ENCODE peak calls at places on chromosomes 11 and 22, in nine cellular contexts. One of them, this sample, is unnamed.

GRCh38 chr11:125871391-125872137 is 15.9 kb upstream of the HYLS1 start:
- DNase-seq in GM13977: no peak
- DNase-seq in retinal pigment epithelial cell: peak
- DNase-seq in glutamatergic neuron: peak
- DNase-seq in epithelial cell of esophagus: peak
- DNase-seq in CD4-positive, alpha-beta T cell: no peak
- DNase-seq in GM12865: peak
- DNase-seq in NB4: peak
- DNase-seq in Calu3: peak
- DNase-seq in this sample: no peak

GRCh38 chr11:78459738-78460137 is 42.1 kb upstream of the GAB2 start:
- DNase-seq in CD4-positive, alpha-beta T cell: no peak
- DNase-seq in NB4: no peak
- DNase-seq in GM13977: no peak
- DNase-seq in retinal pigment epithelial cell: no peak
- DNase-seq in Calu3: no peak
- DNase-seq in glutamatergic neuron: no peak
- DNase-seq in epithelial cell of esophagus: no peak
- DNase-seq in GM12865: no peak
- DNase-seq in this sample: no peak

GRCh38 chr22:30251661-30252226 is 5.2 kb upstream of the LIF start:
- DNase-seq in GM12865: no peak
- DNase-seq in glutamatergic neuron: no peak
- DNase-seq in CD4-positive, alpha-beta T cell: no peak
- DNase-seq in NB4: no peak
- DNase-seq in retinal pigment epithelial cell: no peak
- DNase-seq in GM13977: no peak
- DNase-seq in Calu3: peak
- DNase-seq in epithelial cell of esophagus: peak
- DNase-seq in this sample: no peak

GRCh38 chr11:86798988-86799387 is 1.4 kb upstream of the PRSS23 start:
- DNase-seq in GM13977: no peak
- DNase-seq in Calu3: no peak
- DNase-seq in CD4-positive, alpha-beta T cell: no peak
- DNase-seq in NB4: no peak
- DNase-seq in epithelial cell of esophagus: peak
- DNase-seq in retinal pigment epithelial cell: peak
- DNase-seq in GM12865: no peak
- DNase-seq in glutamatergic neuron: no peak
- DNase-seq in this sample: no peak

GRCh38 chr11:62108017-62108750 is 15.6 kb upstream of the INCENP start:
- DNase-seq in NB4: peak
- DNase-seq in epithelial cell of esophagus: peak
- DNase-seq in GM12865: peak
- DNase-seq in glutamatergic neuron: no peak
- DNase-seq in retinal pigment epithelial cell: no peak
- DNase-seq in Calu3: peak
- DNase-seq in GM13977: peak
- DNase-seq in CD4-positive, alpha-beta T cell: peak
- DNase-seq in this sample: no peak

GRCh38 chr11:63699906-63700305 is 18.6 kb downstream of the RTN3 start:
- DNase-seq in GM12865: no peak
- DNase-seq in CD4-positive, alpha-beta T cell: no peak
- DNase-seq in NB4: no peak
- DNase-seq in retinal pigment epithelial cell: no peak
- DNase-seq in Calu3: no peak
- DNase-seq in epithelial cell of esophagus: peak
- DNase-seq in GM13977: no peak
- DNase-seq in glutamatergic neuron: no peak
- DNase-seq in this sample: no peak

GRCh38 chr11:67044496-67044895 is 12.2 kb upstream of the RHOD start:
- DNase-seq in glutamatergic neuron: no peak
- DNase-seq in Calu3: no peak
- DNase-seq in NB4: peak
- DNase-seq in CD4-positive, alpha-beta T cell: no peak
- DNase-seq in retinal pigment epithelial cell: no peak
- DNase-seq in GM13977: peak
- DNase-seq in epithelial cell of esophagus: no peak
- DNase-seq in GM12865: no peak
- DNase-seq in this sample: no peak

GRCh38 chr22:44080936-44081853 is 57.1 kb downstream of the PARVB start:
- DNase-seq in GM12865: peak
- DNase-seq in retinal pigment epithelial cell: peak
- DNase-seq in Calu3: peak
- DNase-seq in epithelial cell of esophagus: peak
- DNase-seq in GM13977: peak
- DNase-seq in NB4: peak
- DNase-seq in CD4-positive, alpha-beta T cell: peak
- DNase-seq in glutamatergic neuron: peak
- DNase-seq in this sample: peak

GRCh38 chr11:61962213-61963015 is 5.0 kb downstream of the FTH1 start:
- DNase-seq in GM12865: no peak
- DNase-seq in epithelial cell of esophagus: no peak
- DNase-seq in glutamatergic neuron: no peak
- DNase-seq in Calu3: no peak
- DNase-seq in GM13977: no peak
- DNase-seq in retinal pigment epithelial cell: no peak
- DNase-seq in NB4: no peak
- DNase-seq in CD4-positive, alpha-beta T cell: no peak
- DNase-seq in this sample: no peak

GRCh38 chr11:57357827-57358226 is 19.7 kb downstream of the P2RX3 start:
- DNase-seq in Calu3: no peak
- DNase-seq in retinal pigment epithelial cell: no peak
- DNase-seq in GM13977: no peak
- DNase-seq in NB4: no peak
- DNase-seq in GM12865: no peak
- DNase-seq in glutamatergic neuron: no peak
- DNase-seq in CD4-positive, alpha-beta T cell: no peak
- DNase-seq in epithelial cell of esophagus: no peak
- DNase-seq in this sample: no peak
- TF ChIP-seq CTCF in Calu3: no peak
- TF ChIP-seq CTCF in retinal pigment epithelial cell: no peak
- TF ChIP-seq CTCF in GM13977: no peak
- TF ChIP-seq CTCF in NB4: no peak
- TF ChIP-seq CTCF in GM12865: no peak
- TF ChIP-seq CTCF in glutamatergic neuron: no peak
- TF ChIP-seq CTCF in CD4-positive, alpha-beta T cell: no peak
- TF ChIP-seq CTCF in epithelial cell of esophagus: no peak
- TF ChIP-seq CTCF in this sample: no peak

GRCh38 chr11:72239849-72240460 is 4.0 kb downstream of the PHOX2A start:
- DNase-seq in retinal pigment epithelial cell: no peak
- DNase-seq in NB4: no peak
- DNase-seq in epithelial cell of esophagus: peak
- DNase-seq in GM12865: no peak
- DNase-seq in CD4-positive, alpha-beta T cell: no peak
- DNase-seq in Calu3: peak
- DNase-seq in GM13977: no peak
- DNase-seq in glutamatergic neuron: peak
- DNase-seq in this sample: no peak
- TF ChIP-seq CTCF in retinal pigment epithelial cell: no peak
- TF ChIP-seq CTCF in NB4: no peak
- TF ChIP-seq CTCF in epithelial cell of esophagus: no peak
- TF ChIP-seq CTCF in GM12865: no peak
- TF ChIP-seq CTCF in CD4-positive, alpha-beta T cell: no peak
- TF ChIP-seq CTCF in Calu3: no peak
- TF ChIP-seq CTCF in GM13977: no peak
- TF ChIP-seq CTCF in glutamatergic neuron: no peak
- TF ChIP-seq CTCF in this sample: no peak

GRCh38 chr11:8917157-8917820 is 6.3 kb downstream of the AKIP1 start:
- DNase-seq in CD4-positive, alpha-beta T cell: no peak
- DNase-seq in Calu3: no peak
- DNase-seq in glutamatergic neuron: no peak
- DNase-seq in GM12865: no peak
- DNase-seq in NB4: no peak
- DNase-seq in retinal pigment epithelial cell: peak
- DNase-seq in epithelial cell of esophagus: peak
- DNase-seq in GM13977: no peak
- DNase-seq in this sample: no peak
- TF ChIP-seq CTCF in CD4-positive, alpha-beta T cell: no peak
- TF ChIP-seq CTCF in Calu3: no peak
- TF ChIP-seq CTCF in glutamatergic neuron: no peak
- TF ChIP-seq CTCF in GM12865: no peak
- TF ChIP-seq CTCF in NB4: no peak
- TF ChIP-seq CTCF in retinal pigment epithelial cell: no peak
- TF ChIP-seq CTCF in epithelial cell of esophagus: no peak
- TF ChIP-seq CTCF in GM13977: no peak
- TF ChIP-seq CTCF in this sample: no peak

GRCh38 chr11:19604679-19605375 is 107.8 kb upstream of the NAV2 start:
- DNase-seq in glutamatergic neuron: no peak
- DNase-seq in Calu3: no peak
- DNase-seq in GM12865: no peak
- DNase-seq in GM13977: no peak
- DNase-seq in NB4: no peak
- DNase-seq in CD4-positive, alpha-beta T cell: no peak
- DNase-seq in retinal pigment epithelial cell: no peak
- DNase-seq in epithelial cell of esophagus: no peak
- DNase-seq in this sample: no peak
- TF ChIP-seq CTCF in glutamatergic neuron: no peak
- TF ChIP-seq CTCF in Calu3: no peak
- TF ChIP-seq CTCF in GM12865: no peak
- TF ChIP-seq CTCF in GM13977: no peak
- TF ChIP-seq CTCF in NB4: no peak
- TF ChIP-seq CTCF in CD4-positive, alpha-beta T cell: no peak
- TF ChIP-seq CTCF in retinal pigment epithelial cell: no peak
- TF ChIP-seq CTCF in epithelial cell of esophagus: no peak
- TF ChIP-seq CTCF in this sample: no peak

GRCh38 chr22:36853407-36854099 is 7.3 kb upstream of the NCF4 start:
- DNase-seq in epithelial cell of esophagus: peak
- DNase-seq in Calu3: peak
- DNase-seq in CD4-positive, alpha-beta T cell: peak
- DNase-seq in GM13977: peak
- DNase-seq in glutamatergic neuron: peak
- DNase-seq in retinal pigment epithelial cell: no peak
- DNase-seq in GM12865: peak
- DNase-seq in NB4: peak
- DNase-seq in this sample: peak
- TF ChIP-seq CTCF in epithelial cell of esophagus: peak
- TF ChIP-seq CTCF in Calu3: no peak
- TF ChIP-seq CTCF in CD4-positive, alpha-beta T cell: peak
- TF ChIP-seq CTCF in GM13977: peak
- TF ChIP-seq CTCF in glutamatergic neuron: peak
- TF ChIP-seq CTCF in retinal pigment epithelial cell: peak
- TF ChIP-seq CTCF in GM12865: peak
- TF ChIP-seq CTCF in NB4: peak
- TF ChIP-seq CTCF in this sample: no peak